ENCODE peak calls at places on chromosomes 11 and 22, in four cellular contexts. V is SIG-M5; L is CD4-positive, alpha-beta T cell; R is NCI-H510A treated with DMSO at 0.1 percent for 48 hours. F is an unnamed sample.

GRCh38 chr11:96090711-96091110 is 166.8 kb upstream of the MTMR2 start:
- DNase-seq in V (no peak), L (no peak), R (no peak), F (no peak)

GRCh38 chr22:37501610-37502341 is 15.6 kb upstream of the MFNG start:
- DNase-seq in V (no peak), L (no peak), R (peak), F (peak)

GRCh38 chr11:100687630-100688395 is 725 bp downstream of the ARHGAP42 start:
- DNase-seq in V (no peak), L (no peak), R (no peak), F (peak)

GRCh38 chr11:77501748-77502147 is 27.9 kb upstream of the PAK1 start:
- DNase-seq in V (no peak), L (no peak), R (no peak), F (no peak)

GRCh38 chr11:96037267-96037990 is 113.5 kb upstream of the MTMR2 start:
- DNase-seq in V (no peak), L (no peak), R (no peak), F (peak)

GRCh38 chr22:19181786-19182471 is 3.4 kb upstream of the SLC25A1 start:
- DNase-seq in V (no peak), L (no peak), R (no peak), F (no peak)

GRCh38 chr11:119380816-119381185 is 689 bp downstream of the USP2 start:
- DNase-seq in V (no peak), L (no peak), R (no peak), F (no peak)

GRCh38 chr11:121494355-121495099 is 41.8 kb upstream of the SORL1-AS1 start:
- DNase-seq in V (no peak), L (no peak), R (no peak), F (peak)

GRCh38 chr11:2798951-2799761 is 86.4 kb downstream of the CDKN1C start:
- DNase-seq in V (no peak), L (no peak), R (no peak), F (no peak)

GRCh38 chr11:60777572-60777971 is 7.6 kb upstream of the MS4A10 start:
- DNase-seq in V (no peak), L (no peak), R (no peak), F (peak)

GRCh38 chr11:17410606-17411379 is 22.3 kb upstream of the KCNJ11 start:
- DNase-seq in V (no peak), L (no peak), R (peak), F (no peak)

GRCh38 chr11:78399136-78399535 is 18.5 kb downstream of the GAB2 start:
- DNase-seq in V (no peak), L (no peak), R (no peak), F (no peak)

GRCh38 chr22:35457729-35458546 is 58.0 kb downstream of the MCM5 start:
- DNase-seq in V (no peak), L (no peak), R (no peak), F (peak)

GRCh38 chr11:455566-456147 is 5.6 kb downstream of the PTDSS2 start:
- DNase-seq in V (no peak), L (no peak), R (no peak), F (no peak)

GRCh38 chr22:48624401-48624800 is 1203.3 kb downstream of the BRD1 start:
- DNase-seq in V (no peak), L (no peak), R (no peak), F (no peak)

GRCh38 chr11:62778441-62778840 is 7.2 kb downstream of the TAF6L start:
- DNase-seq in V (no peak), L (no peak), R (no peak), F (no peak)

GRCh38 chr22:38954414-38955043 is 2.9 kb upstream of the APOBEC3A start:
- DNase-seq in V (no peak), L (no peak), R (no peak), F (no peak)

GRCh38 chr11:96188625-96189006 is 154.4 kb downstream of the MAML2 start:
- DNase-seq in V (no peak), L (no peak), R (no peak), F (peak)

GRCh38 chr22:50198624-50199017 is 2.2 kb upstream of the SELENOO start:
- DNase-seq in V (no peak), L (no peak), R (no peak), F (no peak)

GRCh38 chr11:2665747-2666710 is 33.8 kb downstream of the KCNQ1OT1 start:
- DNase-seq in V (no peak), L (no peak), R (no peak), F (no peak)

GRCh38 chr11:124108158-124108557 is 7.1 kb upstream of the VWA5A start:
- DNase-seq in V (no peak), L (peak), R (peak), F (peak)

GRCh38 chr11:94885133-94885532 is 88.2 kb downstream of the CWC15 start:
- DNase-seq in V (no peak), L (no peak), R (peak), F (peak)

GRCh38 chr11:78780889-78781288 is 206.2 kb upstream of the NARS2 start:
- DNase-seq in V (no peak), L (no peak), R (no peak), F (no peak)

GRCh38 chr22:41217553-41218157 is 12.5 kb downstream of the L3MBTL2 start:
- DNase-seq in V (peak), L (peak), R (peak), F (peak)

GRCh38 chr11:45791524-45791923 is 13.4 kb upstream of the SLC35C1 start:
- DNase-seq in V (no peak), L (no peak), R (no peak), F (no peak)

GRCh38 chr11:16883179-16883578 is 131.0 kb downstream of the PLEKHA7 start:
- DNase-seq in V (no peak), L (no peak), R (peak), F (peak)

GRCh38 chr11:65208785-65209710 is 27.3 kb downstream of the CAPN1 start:
- DNase-seq in V (no peak), L (no peak), R (peak), F (no peak)

GRCh38 chr11:133227674-133228111 is 304.6 kb downstream of the OPCML start:
- DNase-seq in V (no peak), L (no peak), R (no peak), F (no peak)

GRCh38 chr22:32926600-32926999 is 125.1 kb downstream of the TIMP3 start:
- DNase-seq in V (no peak), L (no peak), R (peak), F (peak)

GRCh38 chr11:3939211-3939610 is 83.7 kb downstream of the STIM1 start:
- DNase-seq in V (no peak), L (no peak), R (no peak), F (no peak)

GRCh38 chr11:116790167-116791001 is 1.3 kb downstream of the APOA5 start:
- DNase-seq in V (no peak), L (no peak), R (no peak), F (no peak)

GRCh38 chr22:19724927-19725661 is 1.8 kb downstream of the GP1BB start:
- DNase-seq in V (no peak), L (no peak), R (no peak), F (no peak)

GRCh38 chr11:69878927-69879733 is 59.9 kb upstream of the FGF3 start:
- DNase-seq in V (no peak), L (no peak), R (no peak), F (no peak)

GRCh38 chr11:33500865-33501479 is 199.7 kb downstream of the C11orf91 start:
- DNase-seq in V (no peak), L (no peak), R (no peak), F (peak)

F was measured in epithelial cell of esophagus.